ENCODE peak calls at places on chromosome 1, in seven cellular contexts. K, X, F, C, U, S and Z are unnamed samples.

GRCh38 chr1:212596798-212597197 is 11.8 kb upstream of the ATF3 start:
- DNase-seq in K (no peak), X (no peak), F (no peak), C (no peak), U (no peak), S (no peak), Z (no peak)

GRCh38 chr1:219621047-219621786 is 8.3 kb upstream of the ZC3H11B start:
- DNase-seq in K (no peak), X (no peak), F (no peak), C (no peak), U (no peak), S (no peak), Z (no peak)

GRCh38 chr1:56255516-56256181 is 323.7 kb downstream of the PLPP3 start:
- DNase-seq in K (no peak), X (peak; percentile 40), F (no peak), C (no peak), U (peak; percentile 83), S (no peak), Z (no peak)

GRCh38 chr1:76079475-76080227 is 5.1 kb downstream of the ST6GALNAC3 start:
- DNase-seq in K (peak; percentile 15), X (no peak), F (no peak), C (no peak), U (no peak), S (no peak), Z (no peak)

GRCh38 chr1:234896477-234897364 is 231.9 kb downstream of the TOMM20 start:
- DNase-seq in K (no peak), X (no peak), F (no peak), C (no peak), U (no peak), S (no peak), Z (no peak)

GRCh38 chr1:161725888-161726630 is 4.7 kb downstream of the FCRLB start:
- DNase-seq in K (peak; percentile 52), X (peak; percentile 48), F (peak; percentile 60), C (peak; percentile 42), U (peak; percentile 55), S (peak; percentile 65), Z (peak; percentile 73)

GRCh38 chr1:170096806-170097340 is 22.4 kb upstream of the KIFAP3 start:
- DNase-seq in K (no peak), X (no peak), F (no peak), C (no peak), U (no peak), S (no peak), Z (no peak)

GRCh38 chr1:25650219-25650576 is 33.6 kb downstream of the MAN1C1 start:
- DNase-seq in K (no peak), X (no peak), F (no peak), C (no peak), U (peak; percentile 31), S (no peak), Z (no peak)

GRCh38 chr1:84961316-84961715 is 35.6 kb downstream of the MCOLN2 start:
- DNase-seq in K (no peak), X (no peak), F (no peak), C (no peak), U (no peak), S (no peak), Z (no peak)

GRCh38 chr1:58816747-58817221 is 32.9 kb upstream of the JUN start:
- DNase-seq in K (no peak), X (no peak), F (no peak), C (no peak), U (no peak), S (no peak), Z (no peak)

GRCh38 chr1:175129997-175130648 is 62.5 kb downstream of the KIAA0040 start:
- DNase-seq in K (peak; percentile 28), X (no peak), F (no peak), C (no peak), U (no peak), S (no peak), Z (peak; percentile 50)
- TF ChIP-seq CTCF in K (no peak), X (no peak), F (no peak), C (no peak), U (no peak), S (peak; percentile 24), Z (no peak)

GRCh38 chr1:71796044-71796443 is 486.3 kb downstream of the NEGR1 start:
- DNase-seq in K (no peak), X (no peak), F (no peak), C (no peak), U (no peak), S (no peak), Z (no peak)
- TF ChIP-seq CTCF in K (no peak), X (no peak), F (no peak), C (no peak), U (no peak), S (no peak), Z (no peak)

GRCh38 chr1:46516551-46516950 is 26.9 kb downstream of the DMBX1 start:
- DNase-seq in K (no peak), X (no peak), F (no peak), C (no peak), U (no peak), S (no peak), Z (no peak)

GRCh38 chr1:46517932-46518498 is 28.4 kb downstream of the DMBX1 start:
- DNase-seq in K (no peak), X (no peak), F (no peak), C (no peak), U (no peak), S (no peak), Z (no peak)

GRCh38 chr1:46515576-46515975 is 25.9 kb downstream of the DMBX1 start:
- DNase-seq in K (no peak), X (no peak), F (no peak), C (no peak), U (no peak), S (no peak), Z (no peak)

GRCh38 chr1:46516140-46516539 is 26.5 kb downstream of the DMBX1 start:
- DNase-seq in K (no peak), X (no peak), F (no peak), C (no peak), U (no peak), S (no peak), Z (no peak)

GRCh38 chr1:46517010-46517600 is 27.5 kb downstream of the DMBX1 start:
- DNase-seq in K (peak; percentile 85), X (peak; percentile 90), F (peak; percentile 34), C (peak; percentile 61), U (no peak), S (no peak), Z (no peak)
- TF ChIP-seq CTCF in K (peak; percentile 6), X (no peak), F (no peak), C (no peak), U (no peak), S (no peak), Z (no peak)

GRCh38 chr1:185672719-185673360 is 61.4 kb upstream of the HMCN1 start:
- DNase-seq in K (no peak), X (peak; percentile 31), F (no peak), C (no peak), U (no peak), S (no peak), Z (no peak)

GRCh38 chr1:185668013-185668412 is 66.2 kb upstream of the HMCN1 start:
- DNase-seq in K (no peak), X (no peak), F (no peak), C (no peak), U (no peak), S (no peak), Z (no peak)

GRCh38 chr1:185666582-185666981 is 67.6 kb upstream of the HMCN1 start:
- DNase-seq in K (no peak), X (no peak), F (no peak), C (no peak), U (no peak), S (no peak), Z (no peak)

GRCh38 chr1:185674201-185674600 is 60.0 kb upstream of the HMCN1 start:
- DNase-seq in K (no peak), X (no peak), F (peak; percentile 13), C (no peak), U (no peak), S (no peak), Z (peak; percentile 38)

GRCh38 chr1:185670187-185670627 is 64.0 kb upstream of the HMCN1 start:
- DNase-seq in K (peak; percentile 33), X (peak; percentile 48), F (peak; percentile 50), C (peak; percentile 30), U (peak; percentile 54), S (no peak), Z (peak; percentile 56)
- TF ChIP-seq CTCF in K (peak; percentile 17), X (peak; percentile 8), F (peak; percentile 62), C (peak; percentile 46), U (peak; percentile 53), S (peak; percentile 41), Z (peak; percentile 49)

DNA sequence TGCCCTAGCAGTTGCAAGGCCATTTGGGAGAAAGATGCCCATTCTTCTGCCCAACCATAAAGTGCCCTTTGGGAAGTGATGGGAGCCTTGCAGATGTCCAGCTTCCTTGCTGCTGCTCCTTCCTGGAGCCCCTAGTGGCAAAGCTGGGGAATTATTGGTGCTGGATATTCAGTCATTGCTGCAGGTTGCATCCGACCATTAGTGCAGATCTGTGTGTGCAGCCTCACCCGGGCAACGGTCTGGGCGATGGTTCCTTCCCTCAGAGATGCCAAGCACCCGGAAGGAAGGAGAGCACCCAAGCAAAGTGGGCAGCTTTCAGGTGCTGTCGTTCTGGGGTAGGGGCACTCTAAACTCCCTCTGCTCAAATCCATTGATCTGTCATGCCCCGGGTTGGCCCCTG is 467.3 kb downstream of the PTPRU start:
- DNase-seq in K (peak; percentile 62), X (no peak), F (peak; percentile 49), C (no peak), U (peak; percentile 46), S (no peak), Z (peak; percentile 30)
- TF ChIP-seq CTCF in K (peak; percentile 89), X (no peak), F (peak; percentile 45), C (peak; percentile 49), U (peak; percentile 86), S (peak; percentile 68), Z (peak; percentile 73)

GRCh38 chr1:152739841-152740240 is 18.0 kb upstream of the KPRP start:
- DNase-seq in K (no peak), X (no peak), F (no peak), C (no peak), U (no peak), S (no peak), Z (no peak)

DNA sequence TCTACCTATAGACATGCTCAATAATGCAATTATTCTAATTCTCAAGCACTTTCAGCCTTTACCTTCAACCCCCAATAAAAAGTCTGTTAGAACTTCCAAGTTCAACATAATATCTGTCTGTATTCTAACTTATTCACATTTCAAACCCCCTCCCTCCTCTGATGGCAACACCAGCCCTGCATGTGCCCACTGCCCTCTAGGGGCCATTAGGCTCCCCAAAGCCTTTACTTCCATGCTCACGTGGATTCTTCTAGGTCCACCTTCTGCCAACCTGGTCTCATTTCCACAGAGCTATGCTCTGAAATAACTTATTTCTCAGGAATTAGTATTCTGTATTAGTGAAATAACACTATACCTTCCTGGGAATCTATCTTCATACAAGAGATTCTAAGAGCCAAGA is 22.2 kb upstream of the KPRP start:
- DNase-seq in K (no peak), X (no peak), F (peak; percentile 30), C (no peak), U (no peak), S (no peak), Z (no peak)
- TF ChIP-seq CTCF in K (peak; percentile 79), X (no peak), F (peak; percentile 31), C (peak; percentile 32), U (no peak), S (no peak), Z (no peak)

GRCh38 chr1:50684185-50684584 is 260.9 kb upstream of the DMRTA2 start:
- DNase-seq in K (no peak), X (no peak), F (no peak), C (no peak), U (no peak), S (no peak), Z (no peak)
- TF ChIP-seq CTCF in K (no peak), X (no peak), F (no peak), C (no peak), U (peak; percentile 21), S (peak; percentile 40), Z (no peak)